ENCODE peak calls at places on chromosomes 13 and 19, in eight cellular contexts. One of them, this sample, is unnamed.

GRCh38 chr19:51398096-51398704 is 7.8 kb upstream of the C19orf84 start:
- DNase-seq in WTC11: no peak
- DNase-seq in astrocyte of the spinal cord: no peak
- DNase-seq in IMR-90: peak
- DNase-seq in fibroblast of lung: peak
- DNase-seq in CD14-positive monocyte: no peak
- DNase-seq in left lung: no peak
- DNase-seq in cardiac muscle cell: peak
- DNase-seq in this sample: peak

GRCh38 chr19:6015841-6016545 is 38.1 kb upstream of the RANBP3 start:
- DNase-seq in WTC11: no peak
- DNase-seq in astrocyte of the spinal cord: no peak
- DNase-seq in IMR-90: no peak
- DNase-seq in fibroblast of lung: no peak
- DNase-seq in CD14-positive monocyte: no peak
- DNase-seq in left lung: no peak
- DNase-seq in cardiac muscle cell: no peak
- DNase-seq in this sample: no peak

GRCh38 chr13:32737111-32737571 is 150.9 kb downstream of the PDS5B start:
- DNase-seq in WTC11: no peak
- DNase-seq in astrocyte of the spinal cord: peak
- DNase-seq in IMR-90: no peak
- DNase-seq in fibroblast of lung: peak
- DNase-seq in CD14-positive monocyte: no peak
- DNase-seq in left lung: no peak
- DNase-seq in cardiac muscle cell: no peak
- DNase-seq in this sample: no peak

GRCh38 chr19:33622809-33623511 is 1.2 kb downstream of the CHST8 start:
- DNase-seq in WTC11: peak
- DNase-seq in astrocyte of the spinal cord: no peak
- DNase-seq in IMR-90: no peak
- DNase-seq in fibroblast of lung: no peak
- DNase-seq in CD14-positive monocyte: no peak
- DNase-seq in left lung: no peak
- DNase-seq in cardiac muscle cell: peak
- DNase-seq in this sample: no peak

GRCh38 chr19:33676999-33677665 is 55.4 kb downstream of the CHST8 start:
- DNase-seq in WTC11: no peak
- DNase-seq in astrocyte of the spinal cord: no peak
- DNase-seq in IMR-90: no peak
- DNase-seq in fibroblast of lung: no peak
- DNase-seq in CD14-positive monocyte: no peak
- DNase-seq in left lung: no peak
- DNase-seq in cardiac muscle cell: no peak
- DNase-seq in this sample: no peak

GRCh38 chr19:1101337-1101698 is 2.5 kb upstream of the GPX4 start:
- DNase-seq in WTC11: no peak
- DNase-seq in astrocyte of the spinal cord: no peak
- DNase-seq in IMR-90: no peak
- DNase-seq in fibroblast of lung: no peak
- DNase-seq in CD14-positive monocyte: no peak
- DNase-seq in left lung: no peak
- DNase-seq in cardiac muscle cell: no peak
- DNase-seq in this sample: no peak

GRCh38 chr19:46661020-46661731 is at the start of gene DACT3:
- DNase-seq in WTC11: peak
- DNase-seq in astrocyte of the spinal cord: peak
- DNase-seq in IMR-90: peak
- DNase-seq in fibroblast of lung: peak
- DNase-seq in CD14-positive monocyte: peak
- DNase-seq in left lung: peak
- DNase-seq in cardiac muscle cell: peak
- DNase-seq in this sample: peak

GRCh38 chr19:14473915-14474578 is 1.1 kb downstream of the PTGER1 start:
- DNase-seq in WTC11: no peak
- DNase-seq in astrocyte of the spinal cord: no peak
- DNase-seq in IMR-90: no peak
- DNase-seq in fibroblast of lung: peak
- DNase-seq in CD14-positive monocyte: no peak
- DNase-seq in left lung: no peak
- DNase-seq in cardiac muscle cell: no peak
- DNase-seq in this sample: no peak

GRCh38 chr13:71339010-71339409 is 528.0 kb downstream of the DACH1 start:
- DNase-seq in WTC11: no peak
- DNase-seq in astrocyte of the spinal cord: no peak
- DNase-seq in IMR-90: no peak
- DNase-seq in fibroblast of lung: no peak
- DNase-seq in CD14-positive monocyte: no peak
- DNase-seq in left lung: no peak
- DNase-seq in cardiac muscle cell: no peak
- DNase-seq in this sample: no peak

GRCh38 chr19:19120308-19121156 is 17.7 kb downstream of the TMEM161A start:
- DNase-seq in WTC11: peak
- DNase-seq in astrocyte of the spinal cord: peak
- DNase-seq in IMR-90: peak
- DNase-seq in fibroblast of lung: peak
- DNase-seq in CD14-positive monocyte: no peak
- DNase-seq in left lung: no peak
- DNase-seq in cardiac muscle cell: peak
- DNase-seq in this sample: peak

GRCh38 chr13:102182170-102182569 is 219.7 kb downstream of the FGF14 start:
- DNase-seq in WTC11: no peak
- DNase-seq in astrocyte of the spinal cord: no peak
- DNase-seq in IMR-90: no peak
- DNase-seq in fibroblast of lung: no peak
- DNase-seq in CD14-positive monocyte: no peak
- DNase-seq in left lung: no peak
- DNase-seq in cardiac muscle cell: no peak
- DNase-seq in this sample: no peak

GRCh38 chr19:48656840-48657474 is 11.0 kb upstream of the CA11 start:
- DNase-seq in WTC11: no peak
- DNase-seq in astrocyte of the spinal cord: peak
- DNase-seq in IMR-90: peak
- DNase-seq in fibroblast of lung: peak
- DNase-seq in CD14-positive monocyte: no peak
- DNase-seq in left lung: no peak
- DNase-seq in cardiac muscle cell: no peak
- DNase-seq in this sample: peak

GRCh38 chr13:73224708-73225107 is 165.9 kb downstream of the KLF5 start:
- DNase-seq in WTC11: no peak
- DNase-seq in astrocyte of the spinal cord: peak
- DNase-seq in IMR-90: peak
- DNase-seq in fibroblast of lung: peak
- DNase-seq in CD14-positive monocyte: no peak
- DNase-seq in left lung: no peak
- DNase-seq in cardiac muscle cell: no peak
- DNase-seq in this sample: peak

GRCh38 chr13:103573446-103573845 is 507.2 kb upstream of the SLC10A2 start:
- DNase-seq in WTC11: no peak
- DNase-seq in astrocyte of the spinal cord: no peak
- DNase-seq in IMR-90: no peak
- DNase-seq in fibroblast of lung: no peak
- DNase-seq in CD14-positive monocyte: no peak
- DNase-seq in left lung: no peak
- DNase-seq in cardiac muscle cell: no peak
- DNase-seq in this sample: no peak

GRCh38 chr19:39778763-39779162 is at the start of gene LEUTX:
- DNase-seq in WTC11: no peak
- DNase-seq in astrocyte of the spinal cord: no peak
- DNase-seq in IMR-90: no peak
- DNase-seq in fibroblast of lung: no peak
- DNase-seq in CD14-positive monocyte: no peak
- DNase-seq in left lung: no peak
- DNase-seq in cardiac muscle cell: no peak
- DNase-seq in this sample: no peak

GRCh38 chr13:65892859-65893258 is 1337.3 kb downstream of the PCDH9 start:
- DNase-seq in WTC11: no peak
- DNase-seq in astrocyte of the spinal cord: no peak
- DNase-seq in IMR-90: peak
- DNase-seq in fibroblast of lung: no peak
- DNase-seq in CD14-positive monocyte: no peak
- DNase-seq in left lung: no peak
- DNase-seq in cardiac muscle cell: no peak
- DNase-seq in this sample: peak

GRCh38 chr13:94825507-94825906 is 113.2 kb upstream of the SOX21 start:
- DNase-seq in WTC11: peak
- DNase-seq in astrocyte of the spinal cord: peak
- DNase-seq in IMR-90: no peak
- DNase-seq in fibroblast of lung: peak
- DNase-seq in CD14-positive monocyte: no peak
- DNase-seq in left lung: peak
- DNase-seq in cardiac muscle cell: peak
- DNase-seq in this sample: no peak

GRCh38 chr19:55113570-55114039 is 3.8 kb downstream of the PPP1R12C start:
- DNase-seq in WTC11: peak
- DNase-seq in astrocyte of the spinal cord: peak
- DNase-seq in IMR-90: peak
- DNase-seq in fibroblast of lung: peak
- DNase-seq in CD14-positive monocyte: no peak
- DNase-seq in left lung: peak
- DNase-seq in cardiac muscle cell: peak
- DNase-seq in this sample: no peak

GRCh38 chr13:87671824-87672603 is 843 bp downstream of the SLITRK5 start:
- DNase-seq in WTC11: peak
- DNase-seq in astrocyte of the spinal cord: peak
- DNase-seq in IMR-90: no peak
- DNase-seq in fibroblast of lung: no peak
- DNase-seq in CD14-positive monocyte: no peak
- DNase-seq in left lung: no peak
- DNase-seq in cardiac muscle cell: no peak
- DNase-seq in this sample: no peak

GRCh38 chr13:28380319-28380718 is 114.6 kb downstream of the FLT1 start:
- DNase-seq in WTC11: no peak
- DNase-seq in astrocyte of the spinal cord: no peak
- DNase-seq in IMR-90: no peak
- DNase-seq in fibroblast of lung: no peak
- DNase-seq in CD14-positive monocyte: no peak
- DNase-seq in left lung: no peak
- DNase-seq in cardiac muscle cell: no peak
- DNase-seq in this sample: no peak

GRCh38 chr19:58475714-58476497 is at the start of gene ZNF446:
- DNase-seq in WTC11: peak
- DNase-seq in astrocyte of the spinal cord: peak
- DNase-seq in IMR-90: peak
- DNase-seq in fibroblast of lung: peak
- DNase-seq in CD14-positive monocyte: peak
- DNase-seq in left lung: peak
- DNase-seq in cardiac muscle cell: peak
- DNase-seq in this sample: peak
- TF ChIP-seq CTCF in WTC11: no peak
- TF ChIP-seq CTCF in astrocyte of the spinal cord: no peak
- TF ChIP-seq CTCF in IMR-90: no peak
- TF ChIP-seq CTCF in fibroblast of lung: no peak
- TF ChIP-seq CTCF in CD14-positive monocyte: no peak
- TF ChIP-seq CTCF in left lung: no peak
- TF ChIP-seq CTCF in cardiac muscle cell: no peak
- TF ChIP-seq CTCF in this sample: no peak

GRCh38 chr13:85970727-85971126 is 171.5 kb upstream of the SLITRK6 start:
- DNase-seq in WTC11: no peak
- DNase-seq in astrocyte of the spinal cord: peak
- DNase-seq in IMR-90: no peak
- DNase-seq in fibroblast of lung: no peak
- DNase-seq in CD14-positive monocyte: no peak
- DNase-seq in left lung: no peak
- DNase-seq in cardiac muscle cell: no peak
- DNase-seq in this sample: peak
- TF ChIP-seq CTCF in WTC11: no peak
- TF ChIP-seq CTCF in astrocyte of the spinal cord: no peak
- TF ChIP-seq CTCF in IMR-90: peak
- TF ChIP-seq CTCF in fibroblast of lung: no peak
- TF ChIP-seq CTCF in CD14-positive monocyte: no peak
- TF ChIP-seq CTCF in left lung: peak
- TF ChIP-seq CTCF in cardiac muscle cell: no peak
- TF ChIP-seq CTCF in this sample: no peak

DNA sequence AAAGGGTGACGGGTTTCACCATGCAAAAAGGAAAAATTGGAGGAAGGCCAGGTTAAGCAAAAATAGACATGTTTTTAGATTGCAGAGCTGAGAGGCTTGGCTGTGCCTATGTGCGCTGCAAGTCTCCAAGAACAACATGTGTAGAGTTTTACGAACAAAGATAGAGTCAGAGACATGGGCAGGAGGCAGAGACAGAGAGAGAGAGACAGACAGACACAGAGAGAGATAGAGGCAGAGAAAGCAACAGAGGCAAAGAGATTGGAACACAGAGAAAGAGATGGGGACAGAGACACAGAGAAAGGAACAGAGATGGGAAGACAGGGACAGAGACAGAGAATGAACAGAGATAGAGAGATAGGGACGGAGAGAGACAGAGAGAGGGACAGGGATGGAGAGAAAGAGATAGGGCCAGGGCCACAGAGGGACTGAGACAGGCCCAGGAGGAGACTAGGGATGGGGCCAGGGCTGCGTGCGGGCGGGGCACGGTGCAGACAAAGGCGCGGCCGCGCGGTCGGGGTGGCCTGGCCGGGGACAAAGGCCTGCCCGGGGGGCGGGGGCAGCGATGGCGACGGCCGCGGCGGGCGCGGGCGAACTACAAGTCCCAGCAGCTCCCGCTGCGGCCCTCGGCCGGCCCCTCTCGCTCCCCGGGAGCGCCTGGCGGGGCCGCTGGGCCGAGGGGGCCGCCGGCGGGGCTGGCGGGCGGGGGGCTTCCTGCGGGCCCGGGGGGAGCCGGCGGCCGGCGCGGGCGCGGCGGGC is at the start of gene ZNF358:
- DNase-seq in WTC11: peak
- DNase-seq in astrocyte of the spinal cord: peak
- DNase-seq in IMR-90: peak
- DNase-seq in fibroblast of lung: peak
- DNase-seq in CD14-positive monocyte: no peak
- DNase-seq in left lung: peak
- DNase-seq in cardiac muscle cell: peak
- DNase-seq in this sample: no peak
- TF ChIP-seq CTCF in WTC11: no peak
- TF ChIP-seq CTCF in astrocyte of the spinal cord: no peak
- TF ChIP-seq CTCF in IMR-90: no peak
- TF ChIP-seq CTCF in fibroblast of lung: no peak
- TF ChIP-seq CTCF in CD14-positive monocyte: no peak
- TF ChIP-seq CTCF in left lung: no peak
- TF ChIP-seq CTCF in cardiac muscle cell: no peak
- TF ChIP-seq CTCF in this sample: no peak

DNA sequence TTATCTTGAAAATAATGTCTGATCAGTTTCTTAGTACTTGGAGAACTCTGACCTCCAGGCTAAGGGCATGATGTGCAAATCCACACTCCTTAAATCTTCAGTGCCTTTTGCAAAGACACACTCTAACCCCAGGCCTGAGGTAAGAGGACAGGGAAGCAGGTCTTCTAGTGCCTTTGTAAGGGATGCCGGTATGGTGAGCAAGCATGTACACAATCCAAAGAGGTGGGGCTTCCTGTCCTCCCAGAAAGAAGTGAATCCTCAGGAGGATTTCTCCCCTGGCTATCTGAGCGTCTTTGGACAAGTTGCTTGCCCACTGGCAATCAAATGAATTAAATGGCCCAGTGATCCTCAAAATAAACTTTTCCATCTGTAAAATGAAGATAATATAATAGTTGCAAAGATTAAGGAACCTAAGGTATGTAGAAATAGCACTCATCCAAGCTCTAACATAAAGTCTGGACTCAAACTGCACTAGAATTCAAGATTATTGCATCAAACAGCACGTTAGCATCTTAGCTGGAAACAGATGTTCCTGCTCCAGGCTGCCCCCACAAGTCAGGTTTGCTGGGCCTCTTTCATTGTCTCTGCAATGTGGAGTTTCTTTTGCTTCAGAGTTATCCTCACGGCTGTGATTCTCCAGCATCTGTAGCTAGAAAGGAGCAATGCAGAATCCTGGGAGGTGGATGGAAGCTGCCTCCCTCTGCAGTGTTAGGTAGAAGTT is 249.6 kb downstream of the TSHZ3 start:
- DNase-seq in WTC11: no peak
- DNase-seq in astrocyte of the spinal cord: no peak
- DNase-seq in IMR-90: no peak
- DNase-seq in fibroblast of lung: no peak
- DNase-seq in CD14-positive monocyte: no peak
- DNase-seq in left lung: no peak
- DNase-seq in cardiac muscle cell: no peak
- DNase-seq in this sample: peak
- TF ChIP-seq CTCF in WTC11: no peak
- TF ChIP-seq CTCF in astrocyte of the spinal cord: no peak
- TF ChIP-seq CTCF in IMR-90: no peak
- TF ChIP-seq CTCF in fibroblast of lung: no peak
- TF ChIP-seq CTCF in CD14-positive monocyte: no peak
- TF ChIP-seq CTCF in left lung: no peak
- TF ChIP-seq CTCF in cardiac muscle cell: no peak
- TF ChIP-seq CTCF in this sample: no peak